ENCODE peak calls at places on chromosomes 6 and 20, in nine cellular contexts. One of them, this sample, is unnamed.

GRCh38 chr6:142155091-142155490 is 8.0 kb downstream of the VTA1 start:
- DNase-seq in activated CD4-positive, alpha-beta T cell treated with anti-CD3 and anti-CD28 coated beads, Interleukin-2, amount 50 U/mL, for 1 hour: no peak
- DNase-seq in activated T-helper 2 cell treated with anti-CD3 and anti-CD28 coated beads, Interferon-gamma antibody, Interleukin-2, Interleukin-4, amounts not matched to agents 10 μg/mL and 5 μg/mL and 100 μg/mL, durations not matched to agents 14 hours and 24 hours and 36 hours: no peak
- DNase-seq in NCI-H460: no peak
- DNase-seq in tibial nerve: no peak
- DNase-seq in choroid plexus epithelial cell: no peak
- DNase-seq in BE2C: no peak
- DNase-seq in cardiac muscle cell: no peak
- DNase-seq in pons: no peak
- DNase-seq in this sample: no peak

GRCh38 chr6:26223213-26223612 is 136.0 kb downstream of the HFE start:
- DNase-seq in BE2C: peak
- DNase-seq in pons: no peak
- DNase-seq in activated CD4-positive, alpha-beta T cell treated with anti-CD3 and anti-CD28 coated beads, Interleukin-2, amount 50 U/mL, for 1 hour: no peak
- DNase-seq in activated T-helper 2 cell treated with anti-CD3 and anti-CD28 coated beads, Interferon-gamma antibody, Interleukin-2, Interleukin-4, amounts not matched to agents 10 μg/mL and 5 μg/mL and 100 μg/mL, durations not matched to agents 14 hours and 24 hours and 36 hours: no peak
- DNase-seq in choroid plexus epithelial cell: peak
- DNase-seq in NCI-H460: no peak
- DNase-seq in tibial nerve: no peak
- DNase-seq in cardiac muscle cell: peak
- DNase-seq in this sample: no peak

GRCh38 chr6:17865798-17866725 is 121.4 kb downstream of the KIF13A start:
- DNase-seq in NCI-H460: no peak
- DNase-seq in activated CD4-positive, alpha-beta T cell treated with anti-CD3 and anti-CD28 coated beads, Interleukin-2, amount 50 U/mL, for 1 hour: no peak
- DNase-seq in activated T-helper 2 cell treated with anti-CD3 and anti-CD28 coated beads, Interferon-gamma antibody, Interleukin-2, Interleukin-4, amounts not matched to agents 10 μg/mL and 5 μg/mL and 100 μg/mL, durations not matched to agents 14 hours and 24 hours and 36 hours: no peak
- DNase-seq in cardiac muscle cell: peak
- DNase-seq in tibial nerve: peak
- DNase-seq in BE2C: no peak
- DNase-seq in choroid plexus epithelial cell: peak
- DNase-seq in pons: peak
- DNase-seq in this sample: no peak

GRCh38 chr20:56574531-56575142 is 41.6 kb downstream of the FAM209B start:
- DNase-seq in BE2C: no peak
- DNase-seq in cardiac muscle cell: peak
- DNase-seq in activated CD4-positive, alpha-beta T cell treated with anti-CD3 and anti-CD28 coated beads, Interleukin-2, amount 50 U/mL, for 1 hour: no peak
- DNase-seq in choroid plexus epithelial cell: no peak
- DNase-seq in pons: no peak
- DNase-seq in activated T-helper 2 cell treated with anti-CD3 and anti-CD28 coated beads, Interferon-gamma antibody, Interleukin-2, Interleukin-4, amounts not matched to agents 10 μg/mL and 5 μg/mL and 100 μg/mL, durations not matched to agents 14 hours and 24 hours and 36 hours: no peak
- DNase-seq in NCI-H460: no peak
- DNase-seq in tibial nerve: no peak
- DNase-seq in this sample: no peak

GRCh38 chr6:137277971-137278602 is 58.9 kb upstream of the IFNGR1 start:
- DNase-seq in tibial nerve: no peak
- DNase-seq in BE2C: peak
- DNase-seq in cardiac muscle cell: peak
- DNase-seq in pons: no peak
- DNase-seq in activated T-helper 2 cell treated with anti-CD3 and anti-CD28 coated beads, Interferon-gamma antibody, Interleukin-2, Interleukin-4, amounts not matched to agents 10 μg/mL and 5 μg/mL and 100 μg/mL, durations not matched to agents 14 hours and 24 hours and 36 hours: no peak
- DNase-seq in NCI-H460: peak
- DNase-seq in activated CD4-positive, alpha-beta T cell treated with anti-CD3 and anti-CD28 coated beads, Interleukin-2, amount 50 U/mL, for 1 hour: no peak
- DNase-seq in choroid plexus epithelial cell: peak
- DNase-seq in this sample: no peak

GRCh38 chr20:11301699-11302098 is 616.0 kb upstream of the BTBD3 start:
- DNase-seq in tibial nerve: no peak
- DNase-seq in activated CD4-positive, alpha-beta T cell treated with anti-CD3 and anti-CD28 coated beads, Interleukin-2, amount 50 U/mL, for 1 hour: no peak
- DNase-seq in pons: no peak
- DNase-seq in BE2C: no peak
- DNase-seq in activated T-helper 2 cell treated with anti-CD3 and anti-CD28 coated beads, Interferon-gamma antibody, Interleukin-2, Interleukin-4, amounts not matched to agents 10 μg/mL and 5 μg/mL and 100 μg/mL, durations not matched to agents 14 hours and 24 hours and 36 hours: no peak
- DNase-seq in NCI-H460: no peak
- DNase-seq in cardiac muscle cell: no peak
- DNase-seq in choroid plexus epithelial cell: no peak
- DNase-seq in this sample: no peak

GRCh38 chr6:84455630-84456029 is 228.2 kb upstream of the CEP162 start:
- DNase-seq in NCI-H460: no peak
- DNase-seq in pons: no peak
- DNase-seq in cardiac muscle cell: peak
- DNase-seq in choroid plexus epithelial cell: peak
- DNase-seq in activated CD4-positive, alpha-beta T cell treated with anti-CD3 and anti-CD28 coated beads, Interleukin-2, amount 50 U/mL, for 1 hour: no peak
- DNase-seq in BE2C: no peak
- DNase-seq in tibial nerve: no peak
- DNase-seq in activated T-helper 2 cell treated with anti-CD3 and anti-CD28 coated beads, Interferon-gamma antibody, Interleukin-2, Interleukin-4, amounts not matched to agents 10 μg/mL and 5 μg/mL and 100 μg/mL, durations not matched to agents 14 hours and 24 hours and 36 hours: no peak
- DNase-seq in this sample: no peak

GRCh38 chr6:164439331-164439730 is 870.1 kb downstream of the C6orf118 start:
- DNase-seq in pons: no peak
- DNase-seq in tibial nerve: no peak
- DNase-seq in cardiac muscle cell: no peak
- DNase-seq in NCI-H460: no peak
- DNase-seq in choroid plexus epithelial cell: no peak
- DNase-seq in BE2C: no peak
- DNase-seq in activated T-helper 2 cell treated with anti-CD3 and anti-CD28 coated beads, Interferon-gamma antibody, Interleukin-2, Interleukin-4, amounts not matched to agents 10 μg/mL and 5 μg/mL and 100 μg/mL, durations not matched to agents 14 hours and 24 hours and 36 hours: no peak
- DNase-seq in activated CD4-positive, alpha-beta T cell treated with anti-CD3 and anti-CD28 coated beads, Interleukin-2, amount 50 U/mL, for 1 hour: no peak
- DNase-seq in this sample: no peak

GRCh38 chr6:89828988-89829590 is 591 bp upstream of the CASP8AP2 start:
- DNase-seq in pons: no peak
- DNase-seq in cardiac muscle cell: no peak
- DNase-seq in BE2C: no peak
- DNase-seq in activated T-helper 2 cell treated with anti-CD3 and anti-CD28 coated beads, Interferon-gamma antibody, Interleukin-2, Interleukin-4, amounts not matched to agents 10 μg/mL and 5 μg/mL and 100 μg/mL, durations not matched to agents 14 hours and 24 hours and 36 hours: peak
- DNase-seq in NCI-H460: no peak
- DNase-seq in choroid plexus epithelial cell: no peak
- DNase-seq in activated CD4-positive, alpha-beta T cell treated with anti-CD3 and anti-CD28 coated beads, Interleukin-2, amount 50 U/mL, for 1 hour: no peak
- DNase-seq in tibial nerve: no peak
- DNase-seq in this sample: no peak

GRCh38 chr20:62822788-62823651 is 6.2 kb downstream of the COL9A3 start:
- DNase-seq in NCI-H460: peak
- DNase-seq in activated T-helper 2 cell treated with anti-CD3 and anti-CD28 coated beads, Interferon-gamma antibody, Interleukin-2, Interleukin-4, amounts not matched to agents 10 μg/mL and 5 μg/mL and 100 μg/mL, durations not matched to agents 14 hours and 24 hours and 36 hours: peak
- DNase-seq in BE2C: peak
- DNase-seq in tibial nerve: no peak
- DNase-seq in cardiac muscle cell: no peak
- DNase-seq in activated CD4-positive, alpha-beta T cell treated with anti-CD3 and anti-CD28 coated beads, Interleukin-2, amount 50 U/mL, for 1 hour: no peak
- DNase-seq in choroid plexus epithelial cell: no peak
- DNase-seq in pons: no peak
- DNase-seq in this sample: no peak

GRCh38 chr6:170160031-170160627 is 130.7 kb downstream of the DLL1 start:
- DNase-seq in activated T-helper 2 cell treated with anti-CD3 and anti-CD28 coated beads, Interferon-gamma antibody, Interleukin-2, Interleukin-4, amounts not matched to agents 10 μg/mL and 5 μg/mL and 100 μg/mL, durations not matched to agents 14 hours and 24 hours and 36 hours: no peak
- DNase-seq in pons: no peak
- DNase-seq in choroid plexus epithelial cell: no peak
- DNase-seq in NCI-H460: no peak
- DNase-seq in BE2C: peak
- DNase-seq in activated CD4-positive, alpha-beta T cell treated with anti-CD3 and anti-CD28 coated beads, Interleukin-2, amount 50 U/mL, for 1 hour: no peak
- DNase-seq in tibial nerve: no peak
- DNase-seq in cardiac muscle cell: no peak
- DNase-seq in this sample: no peak

GRCh38 chr6:136646377-136646776 is 96.2 kb upstream of the MAP7 start:
- DNase-seq in BE2C: no peak
- DNase-seq in NCI-H460: no peak
- DNase-seq in cardiac muscle cell: peak
- DNase-seq in activated CD4-positive, alpha-beta T cell treated with anti-CD3 and anti-CD28 coated beads, Interleukin-2, amount 50 U/mL, for 1 hour: no peak
- DNase-seq in choroid plexus epithelial cell: no peak
- DNase-seq in pons: peak
- DNase-seq in activated T-helper 2 cell treated with anti-CD3 and anti-CD28 coated beads, Interferon-gamma antibody, Interleukin-2, Interleukin-4, amounts not matched to agents 10 μg/mL and 5 μg/mL and 100 μg/mL, durations not matched to agents 14 hours and 24 hours and 36 hours: no peak
- DNase-seq in tibial nerve: no peak
- DNase-seq in this sample: no peak

GRCh38 chr6:29561618-29562181 is 2.2 kb upstream of the UBD start:
- DNase-seq in tibial nerve: no peak
- DNase-seq in NCI-H460: no peak
- DNase-seq in BE2C: no peak
- DNase-seq in pons: no peak
- DNase-seq in choroid plexus epithelial cell: no peak
- DNase-seq in activated T-helper 2 cell treated with anti-CD3 and anti-CD28 coated beads, Interferon-gamma antibody, Interleukin-2, Interleukin-4, amounts not matched to agents 10 μg/mL and 5 μg/mL and 100 μg/mL, durations not matched to agents 14 hours and 24 hours and 36 hours: no peak
- DNase-seq in cardiac muscle cell: no peak
- DNase-seq in activated CD4-positive, alpha-beta T cell treated with anti-CD3 and anti-CD28 coated beads, Interleukin-2, amount 50 U/mL, for 1 hour: no peak
- DNase-seq in this sample: no peak

GRCh38 chr20:60011512-60012507 is 53.6 kb downstream of the CDH26 start:
- DNase-seq in choroid plexus epithelial cell: no peak
- DNase-seq in cardiac muscle cell: no peak
- DNase-seq in tibial nerve: no peak
- DNase-seq in BE2C: no peak
- DNase-seq in pons: no peak
- DNase-seq in activated T-helper 2 cell treated with anti-CD3 and anti-CD28 coated beads, Interferon-gamma antibody, Interleukin-2, Interleukin-4, amounts not matched to agents 10 μg/mL and 5 μg/mL and 100 μg/mL, durations not matched to agents 14 hours and 24 hours and 36 hours: no peak
- DNase-seq in NCI-H460: no peak
- DNase-seq in activated CD4-positive, alpha-beta T cell treated with anti-CD3 and anti-CD28 coated beads, Interleukin-2, amount 50 U/mL, for 1 hour: no peak
- DNase-seq in this sample: no peak

GRCh38 chr6:47655719-47656595 is 42.4 kb upstream of the ADGRF4 start:
- DNase-seq in NCI-H460: no peak
- DNase-seq in activated T-helper 2 cell treated with anti-CD3 and anti-CD28 coated beads, Interferon-gamma antibody, Interleukin-2, Interleukin-4, amounts not matched to agents 10 μg/mL and 5 μg/mL and 100 μg/mL, durations not matched to agents 14 hours and 24 hours and 36 hours: peak
- DNase-seq in choroid plexus epithelial cell: no peak
- DNase-seq in pons: no peak
- DNase-seq in activated CD4-positive, alpha-beta T cell treated with anti-CD3 and anti-CD28 coated beads, Interleukin-2, amount 50 U/mL, for 1 hour: no peak
- DNase-seq in cardiac muscle cell: peak
- DNase-seq in BE2C: peak
- DNase-seq in tibial nerve: no peak
- DNase-seq in this sample: no peak

GRCh38 chr6:148997863-148998262 is 251.0 kb downstream of the UST start:
- DNase-seq in cardiac muscle cell: peak
- DNase-seq in activated CD4-positive, alpha-beta T cell treated with anti-CD3 and anti-CD28 coated beads, Interleukin-2, amount 50 U/mL, for 1 hour: no peak
- DNase-seq in pons: no peak
- DNase-seq in BE2C: no peak
- DNase-seq in NCI-H460: no peak
- DNase-seq in activated T-helper 2 cell treated with anti-CD3 and anti-CD28 coated beads, Interferon-gamma antibody, Interleukin-2, Interleukin-4, amounts not matched to agents 10 μg/mL and 5 μg/mL and 100 μg/mL, durations not matched to agents 14 hours and 24 hours and 36 hours: no peak
- DNase-seq in choroid plexus epithelial cell: peak
- DNase-seq in tibial nerve: no peak
- DNase-seq in this sample: no peak

GRCh38 chr6:144248470-144249301 is 36.4 kb upstream of the UTRN start:
- DNase-seq in cardiac muscle cell: peak
- DNase-seq in BE2C: no peak
- DNase-seq in NCI-H460: no peak
- DNase-seq in choroid plexus epithelial cell: peak
- DNase-seq in activated CD4-positive, alpha-beta T cell treated with anti-CD3 and anti-CD28 coated beads, Interleukin-2, amount 50 U/mL, for 1 hour: no peak
- DNase-seq in tibial nerve: no peak
- DNase-seq in pons: no peak
- DNase-seq in activated T-helper 2 cell treated with anti-CD3 and anti-CD28 coated beads, Interferon-gamma antibody, Interleukin-2, Interleukin-4, amounts not matched to agents 10 μg/mL and 5 μg/mL and 100 μg/mL, durations not matched to agents 14 hours and 24 hours and 36 hours: no peak
- DNase-seq in this sample: no peak

GRCh38 chr20:346640-347316 is at the start of gene NRSN2:
- DNase-seq in activated CD4-positive, alpha-beta T cell treated with anti-CD3 and anti-CD28 coated beads, Interleukin-2, amount 50 U/mL, for 1 hour: no peak
- DNase-seq in cardiac muscle cell: peak
- DNase-seq in NCI-H460: no peak
- DNase-seq in tibial nerve: no peak
- DNase-seq in pons: no peak
- DNase-seq in choroid plexus epithelial cell: peak
- DNase-seq in activated T-helper 2 cell treated with anti-CD3 and anti-CD28 coated beads, Interferon-gamma antibody, Interleukin-2, Interleukin-4, amounts not matched to agents 10 μg/mL and 5 μg/mL and 100 μg/mL, durations not matched to agents 14 hours and 24 hours and 36 hours: no peak
- DNase-seq in BE2C: peak
- DNase-seq in this sample: no peak

GRCh38 chr20:36883972-36884535 is 8.1 kb downstream of the TLDC2 start:
- DNase-seq in tibial nerve: no peak
- DNase-seq in cardiac muscle cell: no peak
- DNase-seq in activated T-helper 2 cell treated with anti-CD3 and anti-CD28 coated beads, Interferon-gamma antibody, Interleukin-2, Interleukin-4, amounts not matched to agents 10 μg/mL and 5 μg/mL and 100 μg/mL, durations not matched to agents 14 hours and 24 hours and 36 hours: no peak
- DNase-seq in NCI-H460: no peak
- DNase-seq in BE2C: no peak
- DNase-seq in pons: peak
- DNase-seq in activated CD4-positive, alpha-beta T cell treated with anti-CD3 and anti-CD28 coated beads, Interleukin-2, amount 50 U/mL, for 1 hour: no peak
- DNase-seq in choroid plexus epithelial cell: no peak
- DNase-seq in this sample: no peak

GRCh38 chr20:2314759-2315439 is 19.1 kb downstream of the TGM3 start:
- DNase-seq in activated T-helper 2 cell treated with anti-CD3 and anti-CD28 coated beads, Interferon-gamma antibody, Interleukin-2, Interleukin-4, amounts not matched to agents 10 μg/mL and 5 μg/mL and 100 μg/mL, durations not matched to agents 14 hours and 24 hours and 36 hours: no peak
- DNase-seq in cardiac muscle cell: peak
- DNase-seq in NCI-H460: peak
- DNase-seq in activated CD4-positive, alpha-beta T cell treated with anti-CD3 and anti-CD28 coated beads, Interleukin-2, amount 50 U/mL, for 1 hour: no peak
- DNase-seq in tibial nerve: peak
- DNase-seq in pons: no peak
- DNase-seq in BE2C: peak
- DNase-seq in choroid plexus epithelial cell: peak
- DNase-seq in this sample: no peak

GRCh38 chr6:43250992-43251373 is 7.7 kb downstream of the TTBK1 start:
- DNase-seq in tibial nerve: no peak
- DNase-seq in NCI-H460: no peak
- DNase-seq in choroid plexus epithelial cell: no peak
- DNase-seq in pons: no peak
- DNase-seq in cardiac muscle cell: no peak
- DNase-seq in activated T-helper 2 cell treated with anti-CD3 and anti-CD28 coated beads, Interferon-gamma antibody, Interleukin-2, Interleukin-4, amounts not matched to agents 10 μg/mL and 5 μg/mL and 100 μg/mL, durations not matched to agents 14 hours and 24 hours and 36 hours: no peak
- DNase-seq in BE2C: peak
- DNase-seq in activated CD4-positive, alpha-beta T cell treated with anti-CD3 and anti-CD28 coated beads, Interleukin-2, amount 50 U/mL, for 1 hour: no peak
- DNase-seq in this sample: no peak

GRCh38 chr20:4041748-4042411 is 26.5 kb upstream of the RNF24 start:
- DNase-seq in activated CD4-positive, alpha-beta T cell treated with anti-CD3 and anti-CD28 coated beads, Interleukin-2, amount 50 U/mL, for 1 hour: no peak
- DNase-seq in NCI-H460: peak
- DNase-seq in tibial nerve: no peak
- DNase-seq in choroid plexus epithelial cell: peak
- DNase-seq in activated T-helper 2 cell treated with anti-CD3 and anti-CD28 coated beads, Interferon-gamma antibody, Interleukin-2, Interleukin-4, amounts not matched to agents 10 μg/mL and 5 μg/mL and 100 μg/mL, durations not matched to agents 14 hours and 24 hours and 36 hours: no peak
- DNase-seq in BE2C: peak
- DNase-seq in cardiac muscle cell: peak
- DNase-seq in pons: no peak
- DNase-seq in this sample: no peak

GRCh38 chr6:345747-346388 is 45.7 kb upstream of the IRF4 start:
- DNase-seq in choroid plexus epithelial cell: peak
- DNase-seq in BE2C: no peak
- DNase-seq in activated T-helper 2 cell treated with anti-CD3 and anti-CD28 coated beads, Interferon-gamma antibody, Interleukin-2, Interleukin-4, amounts not matched to agents 10 μg/mL and 5 μg/mL and 100 μg/mL, durations not matched to agents 14 hours and 24 hours and 36 hours: no peak
- DNase-seq in NCI-H460: no peak
- DNase-seq in activated CD4-positive, alpha-beta T cell treated with anti-CD3 and anti-CD28 coated beads, Interleukin-2, amount 50 U/mL, for 1 hour: no peak
- DNase-seq in tibial nerve: no peak
- DNase-seq in pons: no peak
- DNase-seq in cardiac muscle cell: peak
- DNase-seq in this sample: no peak

GRCh38 chr6:1652842-1653241 is 43.1 kb downstream of the FOXC1 start:
- DNase-seq in choroid plexus epithelial cell: no peak
- DNase-seq in activated CD4-positive, alpha-beta T cell treated with anti-CD3 and anti-CD28 coated beads, Interleukin-2, amount 50 U/mL, for 1 hour: no peak
- DNase-seq in tibial nerve: no peak
- DNase-seq in pons: no peak
- DNase-seq in BE2C: no peak
- DNase-seq in activated T-helper 2 cell treated with anti-CD3 and anti-CD28 coated beads, Interferon-gamma antibody, Interleukin-2, Interleukin-4, amounts not matched to agents 10 μg/mL and 5 μg/mL and 100 μg/mL, durations not matched to agents 14 hours and 24 hours and 36 hours: no peak
- DNase-seq in cardiac muscle cell: no peak
- DNase-seq in NCI-H460: no peak
- DNase-seq in this sample: no peak

GRCh38 chr20:46013826-46014516 is 5.3 kb downstream of the MMP9 start:
- DNase-seq in tibial nerve: peak
- DNase-seq in choroid plexus epithelial cell: peak
- DNase-seq in BE2C: peak
- DNase-seq in pons: peak
- DNase-seq in NCI-H460: peak
- DNase-seq in cardiac muscle cell: peak
- DNase-seq in activated T-helper 2 cell treated with anti-CD3 and anti-CD28 coated beads, Interferon-gamma antibody, Interleukin-2, Interleukin-4, amounts not matched to agents 10 μg/mL and 5 μg/mL and 100 μg/mL, durations not matched to agents 14 hours and 24 hours and 36 hours: peak
- DNase-seq in activated CD4-positive, alpha-beta T cell treated with anti-CD3 and anti-CD28 coated beads, Interleukin-2, amount 50 U/mL, for 1 hour: peak
- DNase-seq in this sample: peak

GRCh38 chr6:34360556-34360955 is 31.9 kb downstream of the NUDT3 start:
- DNase-seq in BE2C: no peak
- DNase-seq in choroid plexus epithelial cell: peak
- DNase-seq in cardiac muscle cell: peak
- DNase-seq in activated CD4-positive, alpha-beta T cell treated with anti-CD3 and anti-CD28 coated beads, Interleukin-2, amount 50 U/mL, for 1 hour: no peak
- DNase-seq in NCI-H460: no peak
- DNase-seq in tibial nerve: no peak
- DNase-seq in activated T-helper 2 cell treated with anti-CD3 and anti-CD28 coated beads, Interferon-gamma antibody, Interleukin-2, Interleukin-4, amounts not matched to agents 10 μg/mL and 5 μg/mL and 100 μg/mL, durations not matched to agents 14 hours and 24 hours and 36 hours: no peak
- DNase-seq in pons: no peak
- DNase-seq in this sample: no peak

GRCh38 chr6:155272353-155273222 is 8.8 kb downstream of the CLDN20 start:
- DNase-seq in cardiac muscle cell: peak
- DNase-seq in activated T-helper 2 cell treated with anti-CD3 and anti-CD28 coated beads, Interferon-gamma antibody, Interleukin-2, Interleukin-4, amounts not matched to agents 10 μg/mL and 5 μg/mL and 100 μg/mL, durations not matched to agents 14 hours and 24 hours and 36 hours: no peak
- DNase-seq in BE2C: no peak
- DNase-seq in NCI-H460: no peak
- DNase-seq in activated CD4-positive, alpha-beta T cell treated with anti-CD3 and anti-CD28 coated beads, Interleukin-2, amount 50 U/mL, for 1 hour: no peak
- DNase-seq in pons: peak
- DNase-seq in choroid plexus epithelial cell: peak
- DNase-seq in tibial nerve: no peak
- DNase-seq in this sample: no peak

GRCh38 chr20:32524871-32525501 is 60.1 kb downstream of the NOL4L start:
- DNase-seq in activated CD4-positive, alpha-beta T cell treated with anti-CD3 and anti-CD28 coated beads, Interleukin-2, amount 50 U/mL, for 1 hour: no peak
- DNase-seq in NCI-H460: no peak
- DNase-seq in cardiac muscle cell: no peak
- DNase-seq in choroid plexus epithelial cell: no peak
- DNase-seq in pons: peak
- DNase-seq in activated T-helper 2 cell treated with anti-CD3 and anti-CD28 coated beads, Interferon-gamma antibody, Interleukin-2, Interleukin-4, amounts not matched to agents 10 μg/mL and 5 μg/mL and 100 μg/mL, durations not matched to agents 14 hours and 24 hours and 36 hours: no peak
- DNase-seq in tibial nerve: peak
- DNase-seq in BE2C: no peak
- DNase-seq in this sample: no peak

GRCh38 chr20:51934301-51935002 is 132.1 kb upstream of the SALL4 start:
- DNase-seq in activated CD4-positive, alpha-beta T cell treated with anti-CD3 and anti-CD28 coated beads, Interleukin-2, amount 50 U/mL, for 1 hour: no peak
- DNase-seq in activated T-helper 2 cell treated with anti-CD3 and anti-CD28 coated beads, Interferon-gamma antibody, Interleukin-2, Interleukin-4, amounts not matched to agents 10 μg/mL and 5 μg/mL and 100 μg/mL, durations not matched to agents 14 hours and 24 hours and 36 hours: no peak
- DNase-seq in tibial nerve: no peak
- DNase-seq in pons: no peak
- DNase-seq in cardiac muscle cell: no peak
- DNase-seq in BE2C: no peak
- DNase-seq in NCI-H460: peak
- DNase-seq in choroid plexus epithelial cell: peak
- DNase-seq in this sample: no peak

GRCh38 chr20:36092424-36093024 is 62.0 kb upstream of the EPB41L1 start:
- DNase-seq in pons: no peak
- DNase-seq in BE2C: peak
- DNase-seq in tibial nerve: no peak
- DNase-seq in cardiac muscle cell: peak
- DNase-seq in activated CD4-positive, alpha-beta T cell treated with anti-CD3 and anti-CD28 coated beads, Interleukin-2, amount 50 U/mL, for 1 hour: no peak
- DNase-seq in NCI-H460: no peak
- DNase-seq in choroid plexus epithelial cell: no peak
- DNase-seq in activated T-helper 2 cell treated with anti-CD3 and anti-CD28 coated beads, Interferon-gamma antibody, Interleukin-2, Interleukin-4, amounts not matched to agents 10 μg/mL and 5 μg/mL and 100 μg/mL, durations not matched to agents 14 hours and 24 hours and 36 hours: no peak
- DNase-seq in this sample: no peak